ENCODE peak calls at places on chromosomes 2 and 18, in ten cellular contexts. P is aorta; W is adrenal gland; U is CD4-positive, alpha-beta memory T cell; Z is SK-N-SH; I is effector memory CD4-positive, alpha-beta T cell; X is spleen; O is breast epithelium; M is cardiac muscle cell; G is tibial nerve. H is an unnamed sample. For H3K4me1, the result is how much of the 10 kb centered on the place peaks cover.

GRCh38 chr18:79513381-79514081 is 117.8 kb downstream of the NFATC1 start:
- DNase-seq in I (no peak), O (peak), W (peak), G (no peak), P (peak), U (no peak), Z (no peak), M (no peak), X (peak), H (no peak)

GRCh38 chr2:11072550-11072949 is 82.7 kb upstream of the SLC66A3 start:
- DNase-seq in P (no peak), U (no peak), O (no peak), Z (no peak), G (no peak), X (no peak), M (no peak), W (no peak), I (no peak), H (no peak)

GRCh38 chr18:9922592-9923308 is 8.9 kb downstream of the VAPA start:
- DNase-seq in Z (no peak), U (no peak), M (no peak), X (no peak), G (no peak), O (no peak), I (no peak), W (no peak), P (no peak), H (no peak)

GRCh38 chr2:186345745-186346144 is 140.3 kb upstream of the ZC3H15 start:
- DNase-seq in U (no peak), O (no peak), P (no peak), W (no peak), X (no peak), M (no peak), I (no peak), G (no peak), Z (no peak), H (no peak)

GRCh38 chr18:10190564-10190963 is 263.9 kb upstream of the APCDD1 start:
- DNase-seq in O (no peak), M (no peak), P (no peak), G (no peak), Z (no peak), U (no peak), I (no peak), X (no peak), W (no peak), H (no peak)

GRCh38 chr2:41932241-41933034 is 115.4 kb upstream of the PKDCC start:
- DNase-seq in P (peak), O (peak), Z (peak), W (peak), X (no peak), U (no peak), I (no peak), M (peak), G (peak), H (peak)

GRCh38 chr18:48374423-48375149 is 34.6 kb downstream of the ZBTB7C start:
- DNase-seq in M (peak), G (no peak), U (no peak), X (no peak), Z (peak), P (no peak), I (no peak), W (no peak), O (no peak), H (no peak)

GRCh38 chr2:165621086-165621560 is 151.6 kb downstream of the CSRNP3 start:
- DNase-seq in G (no peak), M (peak), P (no peak), X (no peak), Z (no peak), O (peak), U (no peak), I (no peak), W (no peak), H (no peak)

GRCh38 chr2:141925511-141925910 is 205.3 kb downstream of the LRP1B start:
- DNase-seq in O (no peak), X (no peak), G (no peak), U (no peak), I (no peak), Z (peak), M (no peak), P (no peak), W (no peak), H (no peak)

GRCh38 chr2:124572953-124573634 is 548.0 kb downstream of the CNTNAP5 start:
- DNase-seq in O (no peak), P (no peak), Z (no peak), M (no peak), W (no peak), I (no peak), U (no peak), G (no peak), X (no peak), H (no peak)

GRCh38 chr18:3595282-3596273 is 145.6 kb downstream of the TGIF1 start:
- DNase-seq in O (peak), I (peak), P (no peak), W (peak), M (peak), Z (no peak), U (peak), X (no peak), G (peak), H (no peak)

GRCh38 chr2:71712179-71712818 is 258.9 kb downstream of the DYSF start:
- DNase-seq in Z (no peak), O (no peak), U (no peak), W (no peak), G (no peak), P (peak), X (no peak), M (no peak), I (no peak), H (no peak)

GRCh38 chr2:219662566-219662965 is 35.1 kb downstream of the SLC4A3 start:
- DNase-seq in G (no peak), I (no peak), Z (no peak), M (no peak), U (no peak), W (no peak), P (no peak), O (no peak), X (no peak), H (no peak)

GRCh38 chr2:144201868-144202468 is 318.0 kb downstream of the ZEB2 start:
- DNase-seq in O (no peak), G (no peak), U (no peak), P (no peak), I (no peak), W (no peak), M (no peak), X (no peak), Z (no peak), H (no peak)

GRCh38 chr2:71277536-71278103 is 50.7 kb upstream of the PAIP2B start:
- DNase-seq in G (peak), M (peak), X (peak), W (peak), I (no peak), P (peak), O (no peak), Z (peak), U (no peak), H (peak)

GRCh38 chr2:43105586-43106562 is 120.5 kb downstream of the ZFP36L2 start:
- DNase-seq in M (peak), U (no peak), I (no peak), P (no peak), G (peak), O (no peak), Z (peak), X (peak), W (no peak), H (peak)

GRCh38 chr18:58529714-58530354 is 99.1 kb downstream of the ALPK2 start:
- DNase-seq in M (peak), U (peak), G (peak), X (peak), O (peak), W (peak), Z (peak), I (peak), P (no peak), H (peak)

GRCh38 chr18:47075098-47075883 is 39.9 kb upstream of the ELOA2 start:
- DNase-seq in P (no peak), U (no peak), O (no peak), Z (no peak), W (no peak), G (no peak), X (no peak), M (peak), I (no peak), H (no peak)

GRCh38 chr18:42517896-42518295 is 562.9 kb downstream of the PIK3C3 start:
- DNase-seq in U (no peak), Z (no peak), P (no peak), G (no peak), O (no peak), I (no peak), M (no peak), W (no peak), X (no peak), H (no peak)

GRCh38 chr18:49371786-49372185 is 88.7 kb downstream of the DYM start:
- DNase-seq in M (no peak), X (no peak), G (no peak), U (no peak), W (no peak), Z (no peak), I (no peak), O (no peak), P (no peak), H (no peak)

DNA sequence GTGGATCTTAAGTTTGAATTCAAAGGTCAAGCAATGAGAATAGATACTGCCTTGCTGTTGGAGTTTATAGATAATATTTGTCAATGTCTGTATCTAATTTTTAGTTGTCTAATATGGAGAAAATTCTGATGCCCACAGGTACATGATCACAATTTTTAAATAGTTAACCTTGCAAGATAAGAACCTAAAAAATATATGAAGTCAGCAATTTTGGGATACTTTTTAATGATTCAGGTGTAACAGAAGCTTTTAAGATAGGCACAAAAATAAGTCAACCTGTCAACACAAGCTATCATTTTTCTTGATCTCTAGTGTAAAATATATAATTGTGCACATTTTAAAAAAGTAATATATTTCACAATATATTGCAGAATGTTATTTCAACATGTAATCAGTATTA is 92.5 kb upstream of the IL1R2 start:
- DNase-seq in W (no peak), O (no peak), M (no peak), X (no peak), I (no peak), G (no peak), Z (no peak), P (no peak), U (no peak), H (no peak)
- H3K27ac ChIP-seq in W (no peak), O (no peak), M (no peak), X (no peak), I (no peak), G (no peak), Z (no peak), P (no peak), U (no peak), H (no peak)

GRCh38 chr2:233096006-233096405 is 35.9 kb downstream of the INPP5D start:
- DNase-seq in M (no peak), I (no peak), Z (no peak), O (no peak), W (no peak), X (no peak), U (no peak), G (no peak), P (no peak), H (no peak)
- H3K4me1 ChIP-seq in M (under half), I (under half), Z (under half), O (under half), W (under half), X (half or more), U (half or more), G (under half), P (under half), H (under half)

GRCh38 chr2:238946586-238947242 is 98.8 kb downstream of the TWIST2 start:
- DNase-seq in U (no peak), X (peak), M (no peak), Z (no peak), P (peak), O (peak), G (no peak), I (no peak), W (peak), H (peak)
- H3K4me3 ChIP-seq in U (no peak), X (no peak), M (no peak), Z (no peak), P (no peak), O (no peak), G (no peak), I (no peak), W (no peak), H (no peak)

GRCh38 chr2:232588680-232589585 is 38.4 kb downstream of the EIF4E2 start:
- DNase-seq in P (peak), Z (peak), M (peak), I (no peak), G (no peak), W (peak), U (no peak), O (peak), X (no peak), H (peak)

GRCh38 chr2:232588031-232588430 is 37.5 kb downstream of the EIF4E2 start:
- DNase-seq in I (no peak), G (no peak), P (no peak), W (no peak), U (no peak), O (no peak), M (no peak), X (no peak), Z (no peak), H (no peak)

GRCh38 chr2:232584238-232584637 is 33.7 kb downstream of the EIF4E2 start:
- DNase-seq in U (no peak), O (no peak), M (no peak), X (no peak), W (no peak), I (no peak), Z (no peak), P (no peak), G (no peak), H (no peak)

GRCh38 chr2:232586943-232587342 is 36.5 kb downstream of the EIF4E2 start:
- DNase-seq in X (no peak), Z (no peak), M (no peak), W (no peak), O (no peak), G (no peak), U (no peak), P (no peak), I (no peak), H (no peak)

DNA sequence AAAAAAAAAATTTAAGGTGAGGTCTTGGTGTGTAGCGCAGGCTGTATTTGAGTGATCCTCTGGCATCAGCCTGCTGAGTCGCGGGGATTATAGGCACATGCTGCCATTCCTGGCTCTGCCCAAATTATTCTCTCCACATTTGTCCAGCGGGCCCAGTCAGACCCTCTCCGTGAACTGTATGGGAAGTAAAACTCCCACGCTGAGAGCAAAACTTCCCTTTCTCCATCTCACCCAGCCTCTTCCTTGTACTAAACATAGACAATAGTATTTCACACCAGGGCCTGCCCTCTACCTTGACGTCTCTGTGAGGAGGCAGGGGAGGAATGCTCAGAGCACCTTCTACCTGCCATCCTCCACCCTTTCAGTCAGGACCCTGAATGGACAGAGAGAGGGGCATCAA is 37.0 kb downstream of the EIF4E2 start:
- DNase-seq in W (no peak), G (no peak), U (no peak), M (no peak), O (no peak), P (no peak), I (no peak), X (no peak), Z (no peak), H (no peak)
- H3K27ac ChIP-seq in W (no peak), G (no peak), U (no peak), M (no peak), O (no peak), P (no peak), I (no peak), X (no peak), Z (no peak), H (no peak)

DNA sequence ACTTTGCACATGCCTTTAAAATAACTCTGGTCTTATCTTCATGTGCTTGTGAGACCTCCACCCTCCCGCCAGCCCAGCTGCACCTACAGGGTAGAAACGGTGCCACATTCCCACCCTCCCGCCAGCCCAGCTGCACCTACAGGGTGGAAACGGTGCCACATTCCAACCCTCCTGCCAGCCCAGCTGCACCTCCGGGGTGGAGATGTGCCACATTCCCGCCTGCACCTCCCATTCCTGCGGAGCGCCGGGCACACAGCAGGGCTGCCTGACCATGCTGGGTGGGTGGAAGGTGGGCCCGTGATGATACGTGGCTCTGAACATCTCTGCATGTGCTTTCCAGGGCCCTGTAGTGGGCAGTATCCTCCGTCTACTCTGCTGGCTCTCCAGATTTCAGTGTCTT is 243.7 kb upstream of the PXDN start:
- DNase-seq in X (no peak), G (no peak), O (no peak), P (no peak), Z (no peak), M (no peak), I (no peak), U (no peak), W (no peak), H (no peak)
- H3K4me1 ChIP-seq in X (under half), G (under half), O (under half), P (under half), Z (under half), M (under half), I (under half), U (under half), W (under half), H (under half)

GRCh38 chr2:38076250-38076709 is 329 bp upstream of the CYP1B1 start:
- DNase-seq in M (peak), X (peak), Z (peak), W (peak), G (peak), O (peak), I (no peak), U (no peak), P (peak), H (peak)

GRCh38 chr2:38075436-38076249 is at the start of gene CYP1B1:
- DNase-seq in W (peak), U (no peak), I (no peak), M (no peak), O (no peak), X (peak), P (peak), Z (peak), G (peak), H (no peak)

GRCh38 chr2:38073211-38074005 is 2.5 kb downstream of the CYP1B1 start:
- DNase-seq in W (no peak), U (no peak), P (peak), O (no peak), X (no peak), M (peak), Z (no peak), G (peak), I (no peak), H (peak)

GRCh38 chr2:38074775-38075435 is 1.0 kb downstream of the CYP1B1 start:
- DNase-seq in M (peak), P (peak), G (no peak), U (no peak), O (no peak), W (peak), X (peak), I (no peak), Z (no peak), H (peak)

DNA sequence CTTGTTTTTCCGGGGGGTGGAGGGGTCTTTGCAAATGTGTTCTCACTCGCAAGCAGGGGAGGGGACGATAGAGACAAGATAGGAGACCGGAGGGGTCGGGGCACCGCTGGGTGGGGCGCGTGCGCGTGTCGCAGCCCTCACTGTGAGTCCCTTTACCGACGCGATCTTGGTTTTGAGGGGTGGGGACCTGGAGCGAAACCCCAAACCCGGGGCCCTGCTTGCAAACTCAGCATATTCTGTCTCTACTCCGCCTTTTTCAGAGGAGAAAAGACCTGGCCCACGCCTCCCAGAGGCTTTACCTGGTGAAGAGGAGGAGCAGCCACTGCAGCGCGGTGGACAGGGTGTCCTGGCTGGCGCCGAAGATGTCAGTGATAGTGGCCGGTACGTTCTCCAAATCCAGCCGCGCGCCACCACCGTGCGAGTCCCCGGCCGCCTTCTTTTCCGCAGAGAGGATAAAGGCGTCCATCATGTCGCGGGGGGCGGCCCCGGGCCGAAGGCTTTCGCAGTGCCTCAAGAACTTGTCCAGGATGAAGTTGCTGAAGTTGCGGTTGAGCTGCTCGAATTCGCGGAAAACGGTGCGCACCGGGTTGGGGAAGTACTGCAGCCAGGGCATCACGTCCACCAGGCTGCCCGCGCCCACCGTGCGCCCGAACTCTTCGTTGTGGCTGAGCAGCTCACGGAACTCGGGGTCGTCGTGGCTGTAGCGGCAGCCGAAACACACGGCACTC is 1.7 kb downstream of the CYP1B1 start:
- DNase-seq in O (no peak), M (peak), Z (peak), U (no peak), I (no peak), G (no peak), W (no peak), P (peak), X (peak), H (peak)
- H3K4me3 ChIP-seq in O (peak), M (peak), Z (no peak), U (no peak), I (no peak), G (peak), W (no peak), P (no peak), X (peak), H (peak)

GRCh38 chr2:19609266-19609665 is 250.8 kb upstream of the OSR1 start:
- DNase-seq in P (no peak), I (no peak), Z (no peak), U (no peak), G (no peak), M (no peak), X (no peak), W (no peak), O (no peak), H (no peak)

GRCh38 chr2:19611491-19612332 is 253.3 kb upstream of the OSR1 start:
- DNase-seq in Z (no peak), M (peak), P (no peak), I (no peak), G (no peak), X (no peak), W (no peak), O (no peak), U (no peak), H (no peak)

GRCh38 chr2:19607931-19608762 is 249.7 kb upstream of the OSR1 start:
- DNase-seq in I (no peak), G (no peak), O (no peak), W (no peak), Z (no peak), P (no peak), U (no peak), M (peak), X (no peak), H (no peak)

GRCh38 chr2:19607400-19607799 is 249.0 kb upstream of the OSR1 start:
- DNase-seq in M (peak), I (no peak), W (no peak), Z (no peak), G (no peak), U (no peak), O (no peak), P (no peak), X (no peak), H (no peak)
- H3K27ac ChIP-seq in M (no peak), I (no peak), W (no peak), Z (no peak), G (no peak), U (no peak), O (no peak), P (no peak), X (no peak), H (no peak)

DNA sequence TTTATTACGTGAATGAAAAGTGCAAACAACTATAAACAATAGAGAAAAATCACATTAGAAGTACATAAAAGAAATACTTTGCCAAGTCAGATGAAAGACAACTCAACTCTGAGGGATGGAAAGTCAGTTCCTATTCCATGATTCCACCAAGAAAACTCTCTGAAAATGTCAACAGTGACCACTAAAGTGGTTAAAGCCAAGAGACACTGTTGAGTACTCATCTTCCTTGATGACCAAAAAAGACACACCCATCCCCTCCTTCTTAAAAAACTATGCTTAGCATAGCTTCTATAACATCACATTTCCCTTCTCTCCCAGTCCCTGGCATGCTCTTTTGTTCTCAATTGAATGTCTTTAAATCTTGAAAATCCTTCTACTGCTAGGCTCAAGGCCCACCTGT is 160.0 kb downstream of the TCF4 start:
- DNase-seq in G (no peak), U (no peak), W (no peak), M (no peak), Z (no peak), X (no peak), O (no peak), I (no peak), P (no peak), H (no peak)
- H3K4me1 ChIP-seq in G (under half), U (under half), W (under half), M (under half), Z (under half), X (under half), O (under half), I (under half), P (under half), H (under half)

GRCh38 chr2:173571021-173571821 is 216.5 kb downstream of the CDCA7 start:
- DNase-seq in W (no peak), O (peak), P (no peak), U (no peak), Z (peak), M (peak), I (no peak), G (no peak), X (no peak), H (no peak)
- H3K4me3 ChIP-seq in W (no peak), O (peak), P (no peak), U (no peak), Z (no peak), M (no peak), I (no peak), G (no peak), X (no peak), H (no peak)

H was measured in right cardiac atrium.